ENCODE peak calls at places on chromosome 6, in eight cellular contexts. O, U, G, A, Q, P, Z and J are unnamed samples.

GRCh38 chr6:147579667-147580066 is 71.2 kb downstream of the SAMD5 start:
- DNase-seq in G (no peak), Q (no peak), U (no peak), Z (no peak), O (no peak), P (no peak), A (no peak), J (no peak)

GRCh38 chr6:14092861-14093789 is 24.4 kb upstream of the CD83 start:
- DNase-seq in P (no peak), O (no peak), A (no peak), Z (no peak), Q (no peak), U (no peak), G (no peak), J (no peak)

GRCh38 chr6:162177733-162178132 is 549.8 kb downstream of the PRKN start:
- DNase-seq in Q (no peak), Z (no peak), P (peak; percentile 25), U (peak; percentile 36), G (no peak), O (no peak), A (peak; percentile 39), J (no peak)

GRCh38 chr6:150641398-150642139 is 41.9 kb downstream of the PLEKHG1 start:
- DNase-seq in P (no peak), O (peak; percentile 30), Q (no peak), Z (no peak), U (no peak), G (no peak), A (no peak), J (no peak)

GRCh38 chr6:61558796-61559195 is 727.2 kb downstream of the KHDRBS2 start:
- DNase-seq in U (no peak), O (no peak), A (no peak), Z (no peak), G (no peak), P (no peak), Q (no peak), J (no peak)

GRCh38 chr6:23349521-23350147 is 776.4 kb upstream of the NRSN1 start:
- DNase-seq in O (no peak), A (no peak), G (no peak), U (no peak), Q (peak; percentile 35), Z (no peak), P (peak; percentile 60), J (peak; percentile 72)

GRCh38 chr6:169070506-169071176 is 183.0 kb downstream of the THBS2 start:
- DNase-seq in Q (peak; percentile 72), P (peak; percentile 98), G (peak; percentile 90), Z (no peak), O (no peak), U (peak; percentile 50), A (peak; percentile 92), J (peak; percentile 99)

GRCh38 chr6:159842035-159842434 is 42.0 kb downstream of the PNLDC1 start:
- DNase-seq in O (no peak), P (peak; percentile 30), Z (no peak), Q (peak; percentile 29), G (no peak), U (no peak), A (no peak), J (no peak)

GRCh38 chr6:130602151-130602770 is 224.9 kb upstream of the SMLR1 start:
- DNase-seq in G (no peak), Q (peak; percentile 3), P (peak; percentile 76), U (no peak), O (no peak), Z (no peak), A (peak; percentile 70), J (peak; percentile 91)

GRCh38 chr6:27892596-27893058 is 19.6 kb downstream of the OR2B2 start:
- DNase-seq in A (no peak), G (no peak), U (no peak), P (no peak), Q (no peak), Z (no peak), O (peak; percentile 95), J (no peak)

GRCh38 chr6:27893836-27894807 is 18.1 kb downstream of the OR2B2 start:
- DNase-seq in P (peak; percentile 95), O (peak; percentile 81), U (peak; percentile 87), Q (peak; percentile 56), G (peak; percentile 88), Z (peak; percentile 84), A (peak; percentile 95), J (peak; percentile 69)

GRCh38 chr6:27894839-27895762 is 17.1 kb downstream of the OR2B2 start:
- DNase-seq in O (peak; percentile 61), A (peak; percentile 76), Z (no peak), Q (peak; percentile 49), P (peak; percentile 92), G (no peak), U (peak; percentile 60), J (no peak)

GRCh38 chr6:27891300-27891913 is 20.8 kb downstream of the OR2B2 start:
- DNase-seq in A (no peak), Z (no peak), G (no peak), Q (no peak), U (no peak), P (no peak), O (no peak), J (no peak)

DNA sequence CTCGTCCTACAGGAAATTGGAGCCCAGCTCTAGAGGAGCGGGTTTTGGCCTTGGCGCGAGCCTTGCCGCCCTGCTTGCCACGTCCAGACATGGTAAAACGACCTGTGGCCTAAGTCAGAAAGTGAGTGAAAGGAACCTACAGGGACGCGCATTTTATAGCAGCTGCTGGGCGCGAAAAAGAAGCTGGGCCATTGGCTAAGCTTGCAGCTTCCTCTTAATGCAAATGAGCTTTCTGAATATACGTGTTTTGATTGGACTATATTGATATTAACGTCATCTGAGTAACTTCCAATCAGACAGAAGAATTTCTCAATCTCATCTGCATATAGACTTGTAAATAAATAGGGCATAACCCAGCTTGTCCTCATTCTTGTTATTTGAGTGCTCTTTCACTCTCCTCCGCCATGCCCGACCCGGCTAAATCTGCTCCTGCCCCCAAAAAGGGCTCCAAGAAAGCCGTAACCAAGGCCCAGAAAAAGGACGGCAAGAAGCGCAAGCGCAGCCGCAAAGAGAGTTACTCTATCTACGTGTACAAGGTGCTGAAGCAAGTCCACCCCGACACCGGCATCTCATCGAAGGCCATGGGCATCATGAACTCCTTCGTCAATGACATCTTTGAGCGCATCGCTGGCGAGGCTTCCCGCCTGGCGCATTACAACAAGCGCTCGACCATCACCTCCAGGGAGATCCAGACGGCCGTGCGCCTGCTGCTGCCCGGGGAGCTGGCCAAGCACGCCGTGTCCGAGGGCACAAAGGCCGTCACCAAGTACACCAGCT is 18.9 kb downstream of the OR2B2 start:
- DNase-seq in O (no peak), Z (peak; percentile 89), A (peak; percentile 92), U (peak; percentile 74), Q (peak; percentile 83), P (peak; percentile 97), G (peak; percentile 80), J (peak; percentile 94)
- H3K4me3 ChIP-seq in O (peak overlapping the region; percentile 76), Z (peak overlapping the region; percentile 70), A (no peak overlapping the region), U (peak overlapping the region; percentile 33), Q (peak overlapping the region; percentile 73), P (peak overlapping the region; percentile 79), G (peak overlapping the region; percentile 77), J (peak overlapping the region; percentile 95)

GRCh38 chr6:33019358-33019757 is 10.0 kb upstream of the HLA-DOA start:
- DNase-seq in O (no peak), P (no peak), Z (no peak), Q (no peak), U (no peak), G (no peak), A (no peak), J (no peak)

GRCh38 chr6:33017024-33017423 is 7.6 kb upstream of the HLA-DOA start:
- DNase-seq in G (no peak), U (no peak), A (no peak), Q (no peak), P (no peak), O (no peak), Z (no peak), J (no peak)

GRCh38 chr6:33018418-33018817 is 9.0 kb upstream of the HLA-DOA start:
- DNase-seq in G (no peak), U (no peak), O (no peak), Q (no peak), Z (no peak), P (no peak), A (no peak), J (no peak)

GRCh38 chr6:33017694-33018353 is 8.4 kb upstream of the HLA-DOA start:
- DNase-seq in O (no peak), G (no peak), Z (no peak), Q (no peak), U (no peak), A (no peak), P (no peak), J (no peak)

GRCh38 chr6:33018904-33019303 is 9.5 kb upstream of the HLA-DOA start:
- DNase-seq in Z (peak; percentile 84), P (peak; percentile 72), U (peak; percentile 77), Q (no peak), G (peak; percentile 65), A (peak; percentile 83), O (peak; percentile 73), J (no peak)
- H3K4me3 ChIP-seq in Z (peak overlapping the region; percentile 23), P (no peak overlapping the region), U (no peak overlapping the region), Q (no peak overlapping the region), G (peak overlapping the region; percentile 28), A (no peak overlapping the region), O (no peak overlapping the region), J (no peak overlapping the region)

DNA sequence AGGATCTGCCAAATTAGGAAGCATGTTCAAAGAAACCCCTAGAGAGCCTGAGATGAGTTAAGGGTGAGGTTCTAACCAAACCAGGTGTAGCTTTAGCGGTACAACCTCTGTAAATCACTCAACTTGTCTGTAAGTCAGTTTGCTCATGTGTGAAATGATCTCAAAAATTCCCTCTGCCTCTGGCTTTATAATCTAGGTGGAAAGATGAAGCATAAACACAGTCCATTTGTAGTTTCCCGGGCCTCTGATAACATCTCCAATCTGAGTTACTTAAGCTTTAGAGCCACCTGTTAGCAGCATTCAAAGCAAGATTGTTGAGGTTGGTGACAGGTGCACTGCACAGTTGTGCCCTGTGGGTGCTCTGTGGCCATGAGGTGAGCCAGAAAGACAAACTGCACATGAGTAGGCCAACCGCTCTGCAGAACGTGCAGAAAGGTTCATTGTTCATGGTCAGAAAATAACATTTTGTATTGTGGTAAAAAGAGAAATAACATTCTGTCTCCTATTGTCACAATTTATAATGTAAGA is 53.7 kb downstream of the MOCS1 start:
- DNase-seq in Z (no peak), A (no peak), P (no peak), U (no peak), O (no peak), G (no peak), Q (no peak), J (no peak)
- H3K4me3 ChIP-seq in Z (no peak overlapping the region), A (no peak overlapping the region), P (no peak overlapping the region), U (no peak overlapping the region), O (no peak overlapping the region), G (no peak overlapping the region), Q (no peak overlapping the region), J (no peak overlapping the region)

GRCh38 chr6:105993769-105994521 is 92.2 kb upstream of the PRDM1 start:
- DNase-seq in P (peak; percentile 29), Z (peak; percentile 70), Q (no peak), O (no peak), U (no peak), G (peak; percentile 64), A (no peak), J (no peak)

GRCh38 chr6:105992315-105992961 is 93.7 kb upstream of the PRDM1 start:
- DNase-seq in G (peak; percentile 89), Q (peak; percentile 84), A (peak; percentile 72), U (peak; percentile 84), Z (peak; percentile 92), O (peak; percentile 91), P (peak; percentile 77), J (no peak)

GRCh38 chr6:105994522-105995402 is 91.4 kb upstream of the PRDM1 start:
- DNase-seq in Z (peak; percentile 83), O (peak; percentile 30), P (peak; percentile 59), A (peak; percentile 59), U (peak; percentile 47), Q (peak; percentile 40), G (peak; percentile 80), J (no peak)

GRCh38 chr6:105993341-105993740 is 92.8 kb upstream of the PRDM1 start:
- DNase-seq in P (no peak), G (no peak), O (no peak), Q (no peak), U (no peak), A (no peak), Z (no peak), J (no peak)

GRCh38 chr6:105995403-105995699 is 90.8 kb upstream of the PRDM1 start:
- DNase-seq in P (no peak), U (no peak), G (no peak), Q (no peak), A (no peak), O (no peak), Z (no peak), J (no peak)
- H3K4me3 ChIP-seq in P (peak overlapping the region; percentile 37), U (peak overlapping the region; percentile 12), G (peak overlapping the region; percentile 75), Q (peak overlapping the region; percentile 41), A (no peak overlapping the region), O (no peak overlapping the region), Z (peak overlapping the region; percentile 66), J (peak overlapping the region; percentile 77)